ENCODE peak calls at places on chromosomes 13 and 19, in six cellular contexts. S, Z, U, P, D and M are unnamed samples.

GRCh38 chr13:28658539-28658795 is 463 bp upstream of the POMP start:
- DNase-seq in D (no peak), U (no peak), P (no peak), S (no peak), Z (no peak), M (no peak)

GRCh38 chr19:2221250-2221831 is 14.8 kb downstream of the PLEKHJ1 start:
- DNase-seq in U (no peak), P (no peak), S (no peak), D (no peak), Z (no peak), M (no peak)

GRCh38 chr13:25733696-25734435 is 317.9 kb downstream of the SHISA2 start:
- DNase-seq in D (no peak), U (no peak), P (no peak), Z (no peak), S (no peak), M (no peak)

GRCh38 chr19:29694669-29695627 is 20.1 kb downstream of the C19orf12 start:
- DNase-seq in U (peak), Z (peak), D (peak), P (peak), S (no peak), M (peak)

GRCh38 chr19:1875646-1876493 is 9.4 kb downstream of the ABHD17A start:
- DNase-seq in S (peak), Z (peak), P (peak), U (peak), D (peak), M (peak)

GRCh38 chr13:61466280-61466679 is 50.6 kb upstream of the PCDH20 start:
- DNase-seq in Z (no peak), P (no peak), S (no peak), D (peak), U (no peak), M (no peak)

GRCh38 chr19:41386442-41386841 is 10.1 kb downstream of the TMEM91 start:
- DNase-seq in D (peak), S (no peak), P (no peak), U (no peak), Z (no peak), M (no peak)

GRCh38 chr19:48477696-48478338 is 8.6 kb downstream of the CYTH2 start:
- DNase-seq in P (no peak), Z (no peak), U (no peak), S (no peak), D (no peak), M (no peak)